ENCODE peak calls at places on chromosomes 2 and 18, in four cellular contexts. Q, K, S and V are unnamed samples. For H3K9me3, the result is how much of the 10 kb centered on the place peaks cover.

GRCh38 chr18:3525870-3526420 is 76.0 kb downstream of the TGIF1 start:
- DNase-seq in Q (no peak), K (no peak), S (no peak), V (no peak)

GRCh38 chr18:26052497-26052896 is 37.9 kb downstream of the SS18 start:
- DNase-seq in K (no peak), S (no peak), Q (no peak), V (no peak)

GRCh38 chr2:135052997-135053474 is 944 bp downstream of the RAB3GAP1 start:
- DNase-seq in Q (no peak), K (no peak), S (no peak), V (peak)

GRCh38 chr18:46950064-46950656 is 32.8 kb downstream of the KATNAL2 start:
- DNase-seq in S (no peak), Q (no peak), K (no peak), V (no peak)

GRCh38 chr2:25606892-25607291 is 66.5 kb downstream of the DTNB start:
- DNase-seq in S (no peak), K (no peak), Q (peak), V (no peak)

GRCh38 chr18:14769381-14769780 is 21.4 kb downstream of the ANKRD30B start:
- DNase-seq in S (no peak), K (no peak), Q (no peak), V (no peak)

GRCh38 chr2:238582159-238582558 is 155.4 kb downstream of the ASB1 start:
- DNase-seq in K (no peak), S (no peak), Q (no peak), V (no peak)

GRCh38 chr2:215529271-215529670 is 93.4 kb upstream of the FN1 start:
- DNase-seq in Q (no peak), K (no peak), S (no peak), V (no peak)

GRCh38 chr18:56083889-56084288 is 495.9 kb upstream of the TCF4 start:
- DNase-seq in Q (peak), K (no peak), S (no peak), V (no peak)

GRCh38 chr2:46669016-46669415 is 189.7 kb downstream of the TMEM247 start:
- DNase-seq in S (no peak), Q (no peak), K (no peak), V (no peak)

GRCh38 chr2:113181491-113182051 is 7.8 kb downstream of the PSD4 start:
- DNase-seq in K (no peak), S (no peak), Q (no peak), V (no peak)

GRCh38 chr2:239662413-239663120 is 261.7 kb upstream of the HDAC4 start:
- DNase-seq in S (no peak), Q (no peak), K (no peak), V (no peak)

GRCh38 chr18:36322408-36322728 is 24.9 kb downstream of the FHOD3 start:
- DNase-seq in S (no peak), Q (no peak), K (peak), V (no peak)

GRCh38 chr18:69002233-69002632 is 204.4 kb downstream of the CCDC102B start:
- DNase-seq in S (no peak), Q (no peak), K (no peak), V (no peak)

GRCh38 chr2:144890828-144891227 is 370.9 kb upstream of the ZEB2 start:
- DNase-seq in Q (no peak), K (no peak), S (no peak), V (no peak)

GRCh38 chr2:6893876-6894482 is 16.4 kb downstream of the RSAD2 start:
- DNase-seq in Q (no peak), K (no peak), S (no peak), V (no peak)

GRCh38 chr18:6289454-6290242 is 125.1 kb downstream of the L3MBTL4 start:
- DNase-seq in Q (no peak), S (no peak), K (no peak), V (no peak)

GRCh38 chr2:227378371-227378782 is 729 bp downstream of the TM4SF20 start:
- DNase-seq in S (no peak), Q (no peak), K (no peak), V (no peak)

GRCh38 chr2:207121784-207122183 is 44.0 kb downstream of the KLF7 start:
- DNase-seq in Q (no peak), K (no peak), S (no peak), V (peak)

GRCh38 chr18:39675358-39675757 is 2109.8 kb upstream of the CELF4 start:
- DNase-seq in K (no peak), S (no peak), Q (no peak), V (peak)

GRCh38 chr18:80159713-80160636 is 50.9 kb downstream of the ADNP2 start:
- DNase-seq in Q (no peak), K (no peak), S (peak), V (no peak)

GRCh38 chr2:204340511-204340910 is 204.8 kb upstream of the PARD3B start:
- DNase-seq in K (no peak), S (no peak), Q (no peak), V (no peak)

GRCh38 chr2:241482556-241482955 is 25.8 kb downstream of the STK25 start:
- DNase-seq in K (no peak), S (no peak), Q (no peak), V (no peak)

GRCh38 chr18:67104700-67105284 is 411.7 kb downstream of the DSEL start:
- DNase-seq in S (peak), Q (peak), K (peak), V (peak)

GRCh38 chr2:144330951-144331651 is 188.8 kb downstream of the ZEB2 start:
- DNase-seq in S (no peak), K (no peak), Q (no peak), V (no peak)

GRCh38 chr2:15367715-15368114 is 193.4 kb downstream of the NBAS start:
- DNase-seq in S (no peak), Q (no peak), K (no peak), V (no peak)

GRCh38 chr2:216116418-216116817 is 7.3 kb downstream of the XRCC5 start:
- DNase-seq in Q (peak), S (no peak), K (no peak), V (no peak)

GRCh38 chr2:160402498-160402897 is 91.1 kb downstream of the RBMS1 start:
- DNase-seq in S (no peak), K (no peak), Q (no peak), V (no peak)

GRCh38 chr18:9824474-9824832 is 61.3 kb upstream of the TXNDC2 start:
- DNase-seq in K (peak), S (no peak), Q (no peak), V (peak)

GRCh38 chr2:169395821-169396374 is 33.6 kb upstream of the LRP2 start:
- DNase-seq in S (no peak), K (no peak), Q (no peak), V (no peak)

GRCh38 chr2:44933434-44933951 is 8.0 kb upstream of the SIX3 start:
- DNase-seq in K (no peak), Q (no peak), S (no peak), V (no peak)

GRCh38 chr2:223185638-223186037 is 133.6 kb downstream of the KCNE4 start:
- DNase-seq in Q (no peak), K (no peak), S (no peak), V (no peak)

GRCh38 chr18:3595282-3596273 is 145.6 kb downstream of the TGIF1 start:
- DNase-seq in Q (no peak), K (no peak), S (no peak), V (peak)

GRCh38 chr18:70385474-70385873 is 96.6 kb downstream of the SOCS6 start:
- DNase-seq in Q (peak), S (no peak), K (no peak), V (no peak)

GRCh38 chr18:1302861-1303260 is 398.2 kb downstream of the ADCYAP1 start:
- DNase-seq in Q (peak), S (no peak), K (no peak), V (no peak)

GRCh38 chr2:60556441-60556997 is 3.1 kb upstream of the BCL11A start:
- DNase-seq in K (no peak), Q (no peak), S (no peak), V (no peak)

GRCh38 chr2:18536100-18536499 is 24.4 kb downstream of the RDH14 start:
- DNase-seq in Q (no peak), S (no peak), K (no peak), V (no peak)

DNA sequence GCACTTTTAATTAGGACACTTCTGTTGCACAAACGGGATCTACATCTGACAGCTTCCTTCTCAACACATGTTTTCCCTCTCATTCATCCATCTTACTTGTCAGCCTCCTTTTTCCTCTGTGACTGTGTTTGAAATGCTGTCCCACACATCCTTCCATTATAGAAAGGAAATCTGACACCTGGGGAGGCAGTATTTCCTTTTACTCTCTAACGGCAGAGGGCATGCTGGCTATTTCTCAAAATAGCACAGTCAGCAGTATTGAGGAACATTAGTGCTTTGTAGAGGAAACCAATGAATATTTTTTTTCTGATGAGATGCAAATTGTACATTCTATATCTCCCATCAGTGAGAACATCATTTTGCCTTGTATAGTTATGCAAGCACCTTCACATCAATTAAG is 668.7 kb downstream of the SLC4A3 start:
- DNase-seq in S (no peak), Q (no peak), K (no peak), V (no peak)
- H3K9me3 ChIP-seq in S (under half), Q (under half), K (under half), V (under half)

GRCh38 chr2:9065901-9066300 is 62.4 kb upstream of the MBOAT2 start:
- DNase-seq in S (no peak), K (no peak), Q (no peak), V (no peak)
- H3K9me3 ChIP-seq in S (under half), K (under half), Q (under half), V (under half)

GRCh38 chr18:78087338-78087737 is 837.7 kb downstream of the GALR1 start:
- DNase-seq in S (no peak), K (no peak), Q (no peak), V (no peak)
- H3K9me3 ChIP-seq in S (under half), K (under half), Q (under half), V (under half)

DNA sequence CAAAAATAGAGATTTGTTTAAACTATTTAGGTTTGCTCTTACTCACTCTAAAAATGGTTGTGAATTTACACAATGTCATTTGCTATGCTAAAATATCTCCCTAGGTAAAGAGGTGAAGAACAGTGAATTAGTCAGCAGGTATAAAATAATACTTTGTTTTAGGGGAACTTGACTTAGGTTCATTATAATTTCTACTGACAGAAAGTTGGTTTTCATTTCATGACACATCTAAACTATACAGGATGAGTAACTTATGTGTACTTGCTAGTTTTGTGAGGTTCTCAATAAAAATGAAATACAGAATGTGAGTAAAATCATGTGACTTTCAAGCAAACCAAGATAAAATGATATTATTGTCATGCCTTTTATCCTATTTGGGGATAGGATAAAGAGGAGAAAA is 66.0 kb downstream of the DIS3L2 start:
- DNase-seq in S (no peak), K (no peak), Q (no peak), V (no peak)
- H3K9me3 ChIP-seq in S (under half), K (under half), Q (under half), V (under half)